ENCODE peak calls at places on chromosomes 11 and 22, in six cellular contexts. S is AG09309; U is coronary artery; D is A549; O is AG04450; X is CD4-positive, alpha-beta memory T cell. I is an unnamed sample.

GRCh38 chr11:128552783-128553661 is 34.3 kb downstream of the ETS1 start:
- DNase-seq in S (no peak), U (no peak), D (no peak), O (no peak), X (no peak), I (peak)

GRCh38 chr22:39935116-39935515 is 25.1 kb upstream of the TMA7B start:
- DNase-seq in S (no peak), U (no peak), D (no peak), O (no peak), X (no peak), I (no peak)

GRCh38 chr22:31748490-31748889 is 1.4 kb downstream of the PRR14L start:
- DNase-seq in S (no peak), U (no peak), D (no peak), O (no peak), X (no peak), I (no peak)

GRCh38 chr11:8192016-8192895 is 23.4 kb upstream of the RIC3 start:
- DNase-seq in S (peak), U (no peak), D (peak), O (peak), X (peak), I (peak)

GRCh38 chr11:119709638-119710346 is 19.2 kb downstream of the NECTIN1 start:
- DNase-seq in S (no peak), U (no peak), D (no peak), O (peak), X (no peak), I (no peak)

GRCh38 chr22:28902490-28902889 is 19.1 kb downstream of the ZNRF3 start:
- DNase-seq in S (no peak), U (no peak), D (no peak), O (no peak), X (no peak), I (no peak)

GRCh38 chr22:25598609-25599008 is 34.1 kb downstream of the GRK3 start:
- DNase-seq in S (no peak), U (no peak), D (no peak), O (no peak), X (no peak), I (no peak)

GRCh38 chr22:17171313-17172171 is 12.5 kb upstream of the HDHD5 start:
- DNase-seq in S (peak), U (peak), D (peak), O (peak), X (peak), I (peak)

GRCh38 chr11:87092159-87092558 is 54.4 kb downstream of the TMEM135 start:
- DNase-seq in S (no peak), U (no peak), D (no peak), O (no peak), X (no peak), I (no peak)

GRCh38 chr22:50303848-50304527 is 3.5 kb downstream of the PLXNB2 start:
- DNase-seq in S (no peak), U (no peak), D (peak), O (no peak), X (no peak), I (no peak)

GRCh38 chr11:86688398-86689179 is 16.2 kb upstream of the ME3 start:
- DNase-seq in S (peak), U (no peak), D (peak), O (peak), X (no peak), I (no peak)

GRCh38 chr11:119094816-119095065 is 6.9 kb downstream of the DPAGT1 start:
- DNase-seq in S (peak), U (peak), D (no peak), O (no peak), X (no peak), I (peak)

GRCh38 chr11:72135891-72136676 is 559 bp downstream of the FOLR3 start:
- DNase-seq in S (no peak), U (no peak), D (no peak), O (no peak), X (no peak), I (no peak)

GRCh38 chr11:57499413-57499982 is 16.0 kb downstream of the SLC43A1 start:
- DNase-seq in S (peak), U (peak), D (peak), O (peak), X (no peak), I (peak)
- H3K4me3 ChIP-seq in S (peak), U (peak), D (peak), O (peak), X (no peak), I (peak)

GRCh38 chr11:35145249-35145648 is 6.3 kb downstream of the CD44 start:
- DNase-seq in S (no peak), U (no peak), D (no peak), O (no peak), X (peak), I (no peak)
- H3K4me3 ChIP-seq in S (no peak), U (no peak), D (no peak), O (peak), X (peak), I (no peak)

GRCh38 chr11:65180877-65181568 is 705 bp upstream of the CAPN1 start:
- DNase-seq in S (no peak), U (peak), D (peak), O (peak), X (peak), I (no peak)
- H3K4me3 ChIP-seq in S (peak), U (peak), D (peak), O (peak), X (peak), I (peak)

GRCh38 chr22:43249789-43250188 is 62.9 kb upstream of the TTLL12 start:
- DNase-seq in S (no peak), U (no peak), D (no peak), O (no peak), X (no peak), I (no peak)
- H3K4me3 ChIP-seq in S (no peak), U (no peak), D (no peak), O (no peak), X (no peak), I (no peak)

GRCh38 chr22:46587067-46587471 is 33.1 kb upstream of the GRAMD4 start:
- DNase-seq in S (no peak), U (no peak), D (no peak), O (no peak), X (no peak), I (no peak)

GRCh38 chr22:46589141-46589748 is 30.9 kb upstream of the GRAMD4 start:
- DNase-seq in S (no peak), U (no peak), D (no peak), O (no peak), X (no peak), I (no peak)

GRCh38 chr22:46588279-46589140 is 31.7 kb upstream of the GRAMD4 start:
- DNase-seq in S (no peak), U (no peak), D (no peak), O (no peak), X (no peak), I (no peak)

GRCh38 chr22:46586531-46587011 is 33.6 kb upstream of the GRAMD4 start:
- DNase-seq in S (no peak), U (no peak), D (no peak), O (no peak), X (no peak), I (no peak)

DNA sequence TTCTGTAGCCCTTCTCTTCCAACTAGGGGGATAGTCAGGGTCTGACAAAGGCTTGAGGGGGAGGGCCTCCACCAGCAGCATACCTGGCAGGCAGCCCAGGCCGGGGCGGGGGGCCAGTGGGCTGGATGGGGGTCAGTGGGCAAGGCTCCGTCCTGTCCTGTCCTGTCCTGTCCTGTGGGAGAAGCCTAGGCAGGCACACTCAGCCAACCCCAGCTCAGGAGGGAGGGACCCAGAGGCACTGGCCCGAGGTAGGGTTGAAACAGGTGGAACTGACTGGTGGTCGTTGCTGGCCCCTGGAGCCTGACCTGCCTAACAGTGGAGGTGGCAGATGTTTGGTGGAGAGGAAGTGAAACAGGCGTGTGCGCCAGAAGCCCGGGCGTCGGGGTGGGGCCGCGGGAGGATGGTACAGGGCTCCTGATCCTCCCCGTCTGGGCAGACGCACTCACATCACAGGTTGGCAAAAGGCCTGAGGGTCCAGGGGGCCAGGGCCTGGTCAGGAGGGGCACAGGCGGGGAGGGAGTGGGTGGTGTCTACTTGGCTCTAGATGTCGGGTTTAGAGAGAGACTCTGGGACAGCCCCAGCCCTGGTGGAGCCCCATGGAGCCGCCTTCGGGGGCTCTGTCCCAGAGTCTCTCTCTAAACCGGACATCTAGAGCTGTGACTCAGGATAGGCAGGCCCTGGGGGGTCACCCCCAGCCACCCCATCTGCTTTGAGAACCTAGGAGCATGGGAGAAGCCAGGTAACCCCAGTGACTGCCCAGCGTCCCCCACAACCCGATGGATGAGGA is 32.5 kb upstream of the GRAMD4 start:
- DNase-seq in S (no peak), U (no peak), D (no peak), O (no peak), X (no peak), I (no peak)
- H3K4me3 ChIP-seq in S (no peak), U (peak), D (no peak), O (no peak), X (no peak), I (no peak)

DNA sequence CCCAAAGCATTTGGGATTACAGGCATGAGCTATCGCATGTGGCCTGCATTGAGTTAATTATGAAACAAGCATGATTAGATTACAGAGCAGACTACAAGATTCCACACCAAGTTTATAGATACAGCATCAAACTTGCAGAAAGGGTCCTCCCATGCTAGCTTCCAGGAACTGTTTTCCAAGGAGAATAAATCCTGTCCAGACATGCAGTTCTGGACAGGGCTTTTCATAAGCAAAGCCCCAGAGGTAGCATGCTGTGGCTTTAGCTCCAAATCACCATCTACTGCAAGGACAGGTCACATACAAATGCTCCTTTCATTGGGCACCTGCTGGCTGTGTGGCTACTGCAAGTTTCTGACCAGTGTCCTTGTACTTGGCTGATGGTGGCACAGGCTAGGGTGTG is 57.1 kb downstream of the HIRA start:
- DNase-seq in S (no peak), U (no peak), D (no peak), O (no peak), X (no peak), I (no peak)
- H3K4me3 ChIP-seq in S (no peak), U (no peak), D (no peak), O (no peak), X (no peak), I (no peak)

GRCh38 chr11:113873241-113873626 is 2.1 kb downstream of the USP28 start:
- DNase-seq in S (no peak), U (no peak), D (no peak), O (no peak), X (no peak), I (no peak)
- H3K4me3 ChIP-seq in S (no peak), U (peak), D (no peak), O (no peak), X (no peak), I (no peak)

GRCh38 chr22:35539910-35540599 is 576 bp upstream of the RASD2 start:
- DNase-seq in S (no peak), U (no peak), D (no peak), O (no peak), X (peak), I (no peak)
- H3K4me3 ChIP-seq in S (peak), U (peak), D (peak), O (peak), X (peak), I (peak)

GRCh38 chr22:48279465-48279765 is 1517.0 kb downstream of the TBC1D22A start:
- DNase-seq in S (no peak), U (no peak), D (no peak), O (no peak), X (no peak), I (no peak)
- H3K4me3 ChIP-seq in S (no peak), U (no peak), D (no peak), O (no peak), X (no peak), I (no peak)